ENCODE peak calls at places on chromosome 3, in seven cellular contexts. U, J, R, D, I, F and W are unnamed samples.

GRCh38 chr3:40042752-40043443 is 233.5 kb downstream of the MYRIP start:
- DNase-seq in U (no peak), J (peak), R (peak), D (no peak), I (no peak), F (no peak), W (no peak)

GRCh38 chr3:88410259-88410658 is 260.5 kb downstream of the C3orf38 start:
- DNase-seq in U (no peak), J (peak), R (no peak), D (no peak), I (no peak), F (no peak), W (no peak)

GRCh38 chr3:185796431-185797107 is 28.3 kb downstream of the IGF2BP2 start:
- DNase-seq in U (peak), J (peak), R (no peak), D (no peak), I (no peak), F (peak), W (no peak)

GRCh38 chr3:66236281-66236680 is 15.5 kb downstream of the SLC25A26 start:
- DNase-seq in U (no peak), J (no peak), R (no peak), D (no peak), I (no peak), F (no peak), W (no peak)

GRCh38 chr3:10245313-10245712 is 2.9 kb upstream of the TATDN2 start:
- DNase-seq in U (no peak), J (no peak), R (no peak), D (no peak), I (no peak), F (no peak), W (no peak)

GRCh38 chr3:12308517-12308916 is 19.6 kb downstream of the PPARG start:
- DNase-seq in U (no peak), J (peak), R (no peak), D (no peak), I (no peak), F (no peak), W (peak)

GRCh38 chr3:169218314-169218983 is 445.1 kb downstream of the MECOM start:
- DNase-seq in U (no peak), J (peak), R (peak), D (no peak), I (no peak), F (peak), W (peak)

GRCh38 chr3:31848921-31849320 is 132.1 kb downstream of the OSBPL10 start:
- DNase-seq in U (no peak), J (no peak), R (no peak), D (no peak), I (no peak), F (no peak), W (no peak)